ENCODE peak calls at places on chromosomes 1 and 21, in four cellular contexts. O, I, H and W are unnamed samples.
A peak's percentile ranks its signal among the peaks of the same experiment; 100 is the strongest.

GRCh38 chr1:237115035-237115434 is 73.1 kb downstream of the RYR2 start:
- DNase-seq in O (no peak), I (no peak), H (no peak), W (no peak)

GRCh38 chr1:172351761-172352161 is 68.7 kb upstream of the C1orf105 start:
- DNase-seq in O (peak; percentile 48), I (no peak), H (no peak), W (no peak)

GRCh38 chr1:1463312-1463711 is 8.3 kb upstream of the ATAD3B start:
- DNase-seq in O (no peak), I (no peak), H (no peak), W (no peak)

GRCh38 chr1:29647581-29647980 is 411.3 kb downstream of the PTPRU start:
- DNase-seq in O (no peak), I (no peak), H (no peak), W (peak; percentile 54)

GRCh38 chr1:22370190-22370498 is 81.5 kb upstream of the ZBTB40 start:
- DNase-seq in O (no peak), I (no peak), H (no peak), W (no peak)

GRCh38 chr1:209335090-209335692 is 248.3 kb upstream of the CAMK1G start:
- DNase-seq in O (peak; percentile 18), I (no peak), H (no peak), W (peak; percentile 37)

GRCh38 chr1:63912643-63913042 is 138.8 kb downstream of the ROR1 start:
- DNase-seq in O (no peak), I (no peak), H (no peak), W (no peak)

GRCh38 chr21:31181089-31181757 is 142.9 kb upstream of the KRTAP19-8 start:
- DNase-seq in O (no peak), I (no peak), H (no peak), W (no peak)

GRCh38 chr21:24023402-24023801 is 1583.9 kb downstream of the MRPL39 start:
- DNase-seq in O (no peak), I (no peak), H (no peak), W (no peak)

GRCh38 chr1:189237008-189237407 is 1240.7 kb downstream of the BRINP3 start:
- DNase-seq in O (no peak), I (no peak), H (no peak), W (no peak)

GRCh38 chr1:179702923-179703322 is 40.2 kb upstream of the FAM163A start:
- DNase-seq in O (no peak), I (no peak), H (no peak), W (no peak)

GRCh38 chr21:14567557-14568279 is 21.6 kb upstream of the SAMSN1 start:
- DNase-seq in O (no peak), I (no peak), H (no peak), W (peak; percentile 45)

GRCh38 chr1:98704474-98704873 is 43.0 kb downstream of the SNX7 start:
- DNase-seq in O (peak; percentile 44), I (no peak), H (no peak), W (no peak)

GRCh38 chr1:116567790-116568667 is 2.8 kb downstream of the CD58 start:
- DNase-seq in O (no peak), I (no peak), H (no peak), W (no peak)

GRCh38 chr1:204841798-204842197 is 28.9 kb upstream of the NFASC start:
- DNase-seq in O (no peak), I (no peak), H (no peak), W (no peak)

GRCh38 chr21:33290441-33290840 is 24.3 kb downstream of the IL10RB start:
- DNase-seq in O (no peak), I (no peak), H (no peak), W (no peak)

GRCh38 chr1:73611681-73612080 is 586.3 kb downstream of the LRRIQ3 start:
- DNase-seq in O (no peak), I (no peak), H (no peak), W (peak; percentile 51)

GRCh38 chr1:224616761-224617409 is 768 bp downstream of the CNIH3 start:
- DNase-seq in O (no peak), I (no peak), H (no peak), W (no peak)

GRCh38 chr21:46141767-46142580 is 13.4 kb downstream of the FTCD start:
- DNase-seq in O (no peak), I (no peak), H (peak; percentile 70), W (no peak)

GRCh38 chr1:86137458-86137857 is 19.1 kb downstream of the COL24A1 start:
- DNase-seq in O (peak; percentile 88), I (peak; percentile 69), H (no peak), W (peak; percentile 73)

GRCh38 chr1:18100493-18101063 is 7.0 kb upstream of the IGSF21 start:
- DNase-seq in O (peak; percentile 60), I (no peak), H (no peak), W (peak; percentile 35)

GRCh38 chr1:32742132-32742947 is 39.8 kb upstream of the SYNC start:
- DNase-seq in O (no peak), I (no peak), H (no peak), W (no peak)

GRCh38 chr1:32741067-32741416 is 38.5 kb upstream of the SYNC start:
- DNase-seq in O (no peak), I (no peak), H (no peak), W (no peak)

GRCh38 chr1:32742956-32743355 is 40.4 kb upstream of the SYNC start:
- DNase-seq in O (no peak), I (no peak), H (no peak), W (no peak)

GRCh38 chr1:32743380-32744062 is 41.0 kb upstream of the SYNC start:
- DNase-seq in O (no peak), I (no peak), H (no peak), W (no peak)

GRCh38 chr1:32741417-32742131 is 39.0 kb upstream of the SYNC start:
- DNase-seq in O (no peak), I (no peak), H (no peak), W (no peak)
- TF ChIP-seq CTCF in O (peak; percentile 40), I (peak; percentile 42), H (no peak), W (peak; percentile 53)

GRCh38 chr21:44508711-44509445 is 31.1 kb downstream of the KRTAP10-1 start:
- DNase-seq in O (no peak), I (no peak), H (no peak), W (no peak)
- H3K27me3 ChIP-seq in O (peaks cover 4% of the 10 kb centered on the region), I (peaks cover 35% of the 10 kb centered on the region), H (peaks cover 28% of the 10 kb centered on the region), W (no peaks in the 10 kb centered on the region)

DNA sequence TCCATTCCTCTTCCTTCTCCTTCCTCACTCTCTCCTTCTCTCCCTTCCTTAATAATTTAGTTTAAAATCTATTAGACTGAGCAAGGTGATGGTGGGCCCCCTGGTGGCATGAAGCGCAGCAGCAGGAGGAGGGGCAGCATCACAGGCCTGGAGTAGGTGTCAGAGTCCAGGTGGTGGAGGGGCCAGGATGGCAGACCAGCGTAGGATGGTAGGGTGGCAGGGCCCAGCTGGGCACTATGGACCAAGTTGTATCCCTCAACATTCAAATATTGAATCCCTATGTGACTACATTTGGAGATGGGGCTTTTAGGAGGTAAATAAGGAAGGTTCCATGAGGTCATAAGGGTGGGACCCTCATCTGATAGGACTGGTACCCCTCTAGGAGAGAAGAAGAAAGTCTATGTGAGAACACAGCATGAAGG is 61.0 kb downstream of the WDR4 start:
- DNase-seq in O (peak; percentile 41), I (no peak), H (peak; percentile 88), W (peak; percentile 41)
- TF ChIP-seq CTCF in O (peak; percentile 90), I (peak; percentile 71), H (peak; percentile 95), W (peak; percentile 70)

GRCh38 chr1:8016244-8017241 is 9.6 kb downstream of the ERRFI1 start:
- DNase-seq in O (no peak), I (no peak), H (no peak), W (no peak)
- H3K27me3 ChIP-seq in O (no peaks in the 10 kb centered on the region), I (no peaks in the 10 kb centered on the region), H (no peaks in the 10 kb centered on the region), W (no peaks in the 10 kb centered on the region)

DNA sequence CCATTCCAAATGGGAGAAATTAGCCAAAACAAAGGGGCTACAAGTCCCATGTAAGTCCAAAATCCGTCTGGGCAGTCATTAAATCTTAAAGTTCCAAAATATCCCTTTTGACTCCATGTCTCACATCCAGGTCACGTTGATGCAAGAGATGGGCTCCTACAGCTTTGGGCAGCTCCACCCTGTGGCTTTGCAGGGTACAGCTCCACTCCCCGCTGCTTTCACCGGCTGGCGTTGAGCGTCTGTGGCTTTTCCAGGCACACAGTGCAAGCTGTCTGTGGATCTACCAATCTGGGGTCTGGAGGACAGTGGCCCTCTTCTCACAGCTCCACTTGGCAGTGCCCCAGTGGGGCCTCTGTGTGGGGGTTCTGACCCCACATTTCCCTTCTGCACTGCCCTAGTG is 130.2 kb downstream of the TPR start:
- DNase-seq in O (no peak), I (no peak), H (no peak), W (no peak)
- TF ChIP-seq CTCF in O (peak; percentile 56), I (no peak), H (no peak), W (peak; percentile 29)

GRCh38 chr1:12076425-12077005 is 13.4 kb downstream of the TNFRSF8 start:
- DNase-seq in O (no peak), I (no peak), H (peak; percentile 54), W (no peak)
- H3K27me3 ChIP-seq in O (no peaks in the 10 kb centered on the region), I (peaks cover 3% of the 10 kb centered on the region), H (peaks cover under 1% of the 10 kb centered on the region), W (peaks cover 1% of the 10 kb centered on the region)

DNA sequence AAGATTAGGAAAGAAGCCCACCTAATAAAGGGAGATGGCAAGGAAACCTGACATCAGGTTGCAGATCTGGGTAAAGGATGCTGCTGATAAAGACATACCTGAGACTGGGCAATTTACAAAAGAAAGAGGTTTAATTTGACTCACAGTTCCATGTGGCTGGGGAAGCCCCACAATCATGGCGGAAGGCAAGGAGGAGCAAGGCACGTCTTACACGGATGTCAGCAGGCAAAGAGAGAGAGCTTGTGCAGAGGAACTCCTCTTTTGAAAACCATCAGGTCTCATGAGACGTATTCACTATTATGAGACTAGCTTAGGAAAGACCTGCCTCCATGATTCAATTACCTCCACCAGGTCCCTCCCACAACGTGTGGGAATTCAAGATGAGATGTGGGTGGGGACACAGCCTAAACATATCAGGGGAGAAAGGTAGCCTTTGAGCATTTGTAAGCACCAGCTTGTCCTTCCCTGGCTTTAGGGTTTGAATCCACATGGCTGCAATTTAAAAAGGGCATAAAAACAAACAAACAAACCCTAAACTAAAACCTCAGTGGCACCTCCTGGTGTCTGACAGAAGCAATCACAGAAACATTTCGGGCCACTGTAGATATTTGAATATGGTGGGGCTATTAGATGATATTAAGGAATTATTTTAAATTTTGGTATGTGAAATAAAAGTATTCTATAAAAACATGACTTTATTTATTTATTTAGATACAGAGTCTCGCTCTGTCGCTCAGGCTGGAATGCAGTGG is 33.1 kb downstream of the SLC2A7 start:
- DNase-seq in O (no peak), I (no peak), H (no peak), W (no peak)
- TF ChIP-seq CTCF in O (peak; percentile 40), I (no peak), H (no peak), W (no peak)

GRCh38 chr1:79004916-79005315 is 1.6 kb downstream of the ADGRL4 start:
- DNase-seq in O (no peak), I (no peak), H (no peak), W (no peak)
- H3K27me3 ChIP-seq in O (no peaks in the 10 kb centered on the region), I (no peaks in the 10 kb centered on the region), H (peaks cover 7% of the 10 kb centered on the region), W (no peaks in the 10 kb centered on the region)

GRCh38 chr1:156357977-156358376 is 11.0 kb upstream of the RHBG start:
- DNase-seq in O (no peak), I (no peak), H (no peak), W (no peak)

GRCh38 chr1:156360534-156360933 is 8.5 kb upstream of the RHBG start:
- DNase-seq in O (no peak), I (no peak), H (peak; percentile 39), W (no peak)

GRCh38 chr1:156356262-156356874 is 12.6 kb upstream of the RHBG start:
- DNase-seq in O (no peak), I (no peak), H (peak; percentile 2), W (no peak)

GRCh38 chr1:156356875-156357534 is 12.0 kb upstream of the RHBG start:
- DNase-seq in O (no peak), I (no peak), H (peak; percentile 79), W (peak; percentile 73)

GRCh38 chr1:156359973-156360372 is 9.0 kb upstream of the RHBG start:
- DNase-seq in O (no peak), I (no peak), H (peak; percentile 36), W (peak; percentile 32)
- TF ChIP-seq CTCF in O (peak; percentile 63), I (peak; percentile 23), H (no peak), W (peak; percentile 48)

GRCh38 chr1:58539553-58539952 is 7.0 kb downstream of the OMA1 start:
- DNase-seq in O (no peak), I (no peak), H (no peak), W (no peak)
- H3K27me3 ChIP-seq in O (no peaks in the 10 kb centered on the region), I (no peaks in the 10 kb centered on the region), H (no peaks in the 10 kb centered on the region), W (no peaks in the 10 kb centered on the region)